ENCODE peak calls at places on chromosome 19, in five cellular contexts. C, V, G, E and U are unnamed samples.

GRCh38 chr19:30253581-30253996 is 118.6 kb upstream of the ZNF536 start:
- DNase-seq in C (no peak), V (no peak), G (no peak), E (no peak), U (no peak)

GRCh38 chr19:7515471-7516226 is at the start of gene ZNF358:
- DNase-seq in C (peak; percentile 53), V (peak; percentile 85), G (peak; percentile 19), E (peak; percentile 82), U (peak; percentile 79)

GRCh38 chr19:21608571-21608970 is 103.2 kb downstream of the ZNF429 start:
- DNase-seq in C (no peak), V (no peak), G (no peak), E (no peak), U (peak; percentile 31)

GRCh38 chr19:31770220-31770619 is 421.0 kb upstream of the TSHZ3 start:
- DNase-seq in C (no peak), V (no peak), G (no peak), E (no peak), U (no peak)

GRCh38 chr19:58538257-58539168 is 5.4 kb upstream of the TRIM28 start:
- DNase-seq in C (no peak), V (peak; percentile 60), G (no peak), E (no peak), U (peak; percentile 61)

GRCh38 chr19:50479761-50480251 is 3.2 kb upstream of the GARIN5A start:
- DNase-seq in C (no peak), V (no peak), G (no peak), E (no peak), U (no peak)

GRCh38 chr19:28429356-28429755 is 783.6 kb downstream of the UQCRFS1 start:
- DNase-seq in C (no peak), V (no peak), G (no peak), E (no peak), U (no peak)

GRCh38 chr19:38304352-38304865 is 358 bp downstream of the C19orf33 start:
- DNase-seq in C (no peak), V (no peak), G (no peak), E (no peak), U (no peak)

GRCh38 chr19:51318687-51319675 is 7.5 kb downstream of the IGLON5 start:
- DNase-seq in C (no peak), V (no peak), G (no peak), E (no peak), U (no peak)

GRCh38 chr19:7676854-7677253 is at the start of gene MCEMP1:
- DNase-seq in C (no peak), V (peak; percentile 82), G (no peak), E (no peak), U (no peak)

GRCh38 chr19:51365211-51366049 is 758 bp downstream of the ETFB start:
- DNase-seq in C (no peak), V (no peak), G (no peak), E (peak; percentile 55), U (peak; percentile 53)

GRCh38 chr19:55080121-55080914 is 4.6 kb downstream of the EPS8L1 start:
- DNase-seq in C (no peak), V (peak; percentile 87), G (no peak), E (peak; percentile 66), U (peak; percentile 94)

GRCh38 chr19:19260417-19260816 is 12.7 kb downstream of the TM6SF2 start:
- DNase-seq in C (no peak), V (no peak), G (no peak), E (no peak), U (no peak)

GRCh38 chr19:20969498-20969897 is 46.4 kb downstream of the ZNF85 start:
- DNase-seq in C (no peak), V (no peak), G (no peak), E (no peak), U (no peak)

GRCh38 chr19:52896431-52897148 is 845 bp downstream of the ZNF320 start:
- DNase-seq in C (no peak), V (peak; percentile 53), G (no peak), E (peak; percentile 46), U (peak; percentile 82)

GRCh38 chr19:3190921-3191805 is 5.4 kb downstream of the NCLN start:
- DNase-seq in C (no peak), V (no peak), G (no peak), E (peak; percentile 17), U (no peak)

GRCh38 chr19:22625266-22626035 is 8.7 kb upstream of the ZNF492 start:
- DNase-seq in C (no peak), V (no peak), G (no peak), E (no peak), U (no peak)

GRCh38 chr19:35135389-35135909 is 590 bp upstream of the LGI4 start:
- DNase-seq in C (peak; percentile 64), V (peak; percentile 83), G (no peak), E (peak; percentile 78), U (peak; percentile 84)

GRCh38 chr19:8324186-8325050 is 3.1 kb downstream of the RPS28 start:
- DNase-seq in C (peak; percentile 21), V (no peak), G (no peak), E (peak; percentile 40), U (no peak)

GRCh38 chr19:29287061-29287460 is 74.1 kb upstream of the UQCRFS1 start:
- DNase-seq in C (no peak), V (no peak), G (no peak), E (no peak), U (no peak)

GRCh38 chr19:2043269-2043641 is 7.8 kb downstream of the MKNK2 start:
- DNase-seq in C (no peak), V (peak; percentile 46), G (no peak), E (no peak), U (no peak)

GRCh38 chr19:839146-839872 is 1.5 kb upstream of the PRTN3 start:
- DNase-seq in C (no peak), V (no peak), G (no peak), E (no peak), U (no peak)

GRCh38 chr19:491146-491741 is 5.0 kb upstream of the MADCAM1 start:
- DNase-seq in C (no peak), V (no peak), G (no peak), E (no peak), U (no peak)

GRCh38 chr19:19618384-19619051 is at the start of gene PBX4:
- DNase-seq in C (peak; percentile 66), V (peak; percentile 98), G (peak; percentile 56), E (peak; percentile 89), U (peak; percentile 97)

GRCh38 chr19:35144600-35145436 is 1.8 kb downstream of the FXYD7 start:
- DNase-seq in C (no peak), V (no peak), G (no peak), E (no peak), U (peak; percentile 89)

GRCh38 chr19:32819415-32820400 is 49.9 kb downstream of the SLC7A9 start:
- DNase-seq in C (no peak), V (no peak), G (no peak), E (no peak), U (no peak)

GRCh38 chr19:47512183-47512947 is 2.5 kb downstream of the NAPA start:
- DNase-seq in C (no peak), V (peak; percentile 65), G (no peak), E (no peak), U (peak; percentile 87)

GRCh38 chr19:1843116-1843515 is 5.2 kb downstream of the REXO1 start:
- DNase-seq in C (no peak), V (no peak), G (no peak), E (no peak), U (no peak)

GRCh38 chr19:3606174-3606689 is 443 bp downstream of the TBXA2R start:
- DNase-seq in C (peak; percentile 62), V (peak; percentile 59), G (no peak), E (no peak), U (peak; percentile 79)

GRCh38 chr19:43429395-43429794 is 14.7 kb downstream of the TEX101 start:
- DNase-seq in C (no peak), V (no peak), G (no peak), E (no peak), U (no peak)
- H3K27me3 ChIP-seq in C (no peaks in the 10 kb centered on the region), V (no peaks in the 10 kb centered on the region), G (no peaks in the 10 kb centered on the region), E (no peaks in the 10 kb centered on the region), U (no peaks in the 10 kb centered on the region)

DNA sequence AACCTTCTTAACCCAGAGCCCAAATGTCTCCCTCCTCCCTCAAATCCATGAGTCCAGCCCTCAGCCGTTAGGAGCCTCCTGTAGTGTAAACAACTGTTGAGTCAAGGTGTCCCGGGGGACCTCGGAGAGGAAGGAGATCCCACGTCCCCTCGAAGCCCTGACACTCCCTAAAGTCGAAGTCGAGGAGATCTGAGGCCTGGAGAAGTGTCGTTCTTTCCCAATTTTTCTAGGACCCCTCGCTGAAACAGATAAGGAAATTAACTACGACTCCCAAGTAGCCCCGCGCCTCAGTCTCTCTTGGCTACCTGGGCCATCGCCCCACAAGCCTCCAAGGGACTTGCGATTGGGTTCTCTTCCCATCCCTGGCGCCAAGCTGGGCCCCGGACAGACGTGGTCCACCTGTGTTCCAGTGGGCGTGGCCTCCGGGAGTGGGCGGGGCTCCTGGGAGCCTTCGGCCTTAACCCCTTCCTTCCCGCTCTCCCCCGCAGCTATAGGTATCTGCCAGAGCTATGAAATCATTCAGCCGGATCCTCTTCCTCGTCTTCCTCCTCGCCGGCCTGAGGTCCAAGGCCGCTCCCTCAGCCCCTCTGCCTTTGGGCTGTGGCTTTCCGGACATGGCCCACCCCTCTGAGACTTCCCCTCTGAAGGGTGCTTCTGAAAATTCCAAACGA is 869 bp downstream of the GFY start:
- DNase-seq in C (no peak), V (no peak), G (no peak), E (no peak), U (no peak)
- H3K4me1 ChIP-seq in C (peaks cover 3% of the 10 kb centered on the region), V (peaks cover 34% of the 10 kb centered on the region), G (peaks cover 30% of the 10 kb centered on the region), E (peaks cover 27% of the 10 kb centered on the region), U (peaks cover 8% of the 10 kb centered on the region)

GRCh38 chr19:12646551-12646950 is 20.0 kb downstream of the MAN2B1 start:
- DNase-seq in C (no peak), V (no peak), G (no peak), E (no peak), U (no peak)

GRCh38 chr19:12649941-12650340 is 16.6 kb downstream of the MAN2B1 start:
- DNase-seq in C (no peak), V (peak; percentile 24), G (no peak), E (no peak), U (no peak)

GRCh38 chr19:12647490-12648071 is 19.0 kb downstream of the MAN2B1 start:
- DNase-seq in C (no peak), V (peak; percentile 79), G (no peak), E (peak; percentile 77), U (peak; percentile 87)

GRCh38 chr19:12647047-12647446 is 19.5 kb downstream of the MAN2B1 start:
- DNase-seq in C (no peak), V (no peak), G (no peak), E (no peak), U (no peak)

DNA sequence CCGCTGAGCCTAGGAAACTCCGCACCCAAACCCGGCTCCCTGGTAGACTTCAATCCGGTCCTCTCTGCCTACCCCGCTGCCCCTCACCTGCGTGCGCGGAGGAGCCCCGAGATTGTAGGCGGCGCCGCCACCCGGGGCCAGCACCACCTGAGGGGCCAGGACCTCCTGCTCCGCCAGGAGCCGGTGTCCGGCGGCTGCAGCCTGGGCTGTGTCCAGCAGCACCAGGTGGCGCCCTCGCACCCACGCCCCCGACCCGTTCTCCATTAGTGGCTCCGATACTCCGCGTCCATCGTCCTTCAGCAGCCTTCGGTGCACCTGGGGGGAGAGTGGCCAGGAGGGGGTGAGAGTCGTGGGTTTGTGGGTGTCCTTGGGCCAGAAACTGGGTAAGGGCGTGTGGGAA is 18.5 kb downstream of the MAN2B1 start:
- DNase-seq in C (no peak), V (no peak), G (no peak), E (no peak), U (peak; percentile 28)
- TF ChIP-seq CTCF in C (no peak), V (peak; percentile 15), G (no peak), E (peak; percentile 13), U (no peak)

DNA sequence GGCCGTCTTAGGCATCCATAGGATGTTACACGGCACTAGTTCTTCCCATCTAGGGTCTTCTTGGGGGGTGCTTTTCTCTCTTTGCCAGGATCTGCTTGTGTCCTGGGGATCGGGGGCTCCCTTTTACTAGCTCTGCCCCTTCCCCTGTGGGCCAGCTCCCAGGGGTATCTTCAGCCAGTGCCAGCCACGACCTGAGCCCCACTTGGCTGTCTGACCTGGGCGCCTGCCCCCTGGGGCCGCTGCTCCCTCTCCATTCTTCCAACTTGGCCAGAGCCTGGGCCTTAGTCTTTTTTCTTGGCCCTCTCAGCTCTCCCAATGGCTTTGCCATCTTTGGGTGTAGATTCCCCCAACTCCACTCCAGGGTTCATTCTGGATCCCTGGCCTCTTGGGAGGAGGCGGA is 3.1 kb downstream of the PRKACA start:
- DNase-seq in C (no peak), V (no peak), G (no peak), E (no peak), U (no peak)
- H3K27me3 ChIP-seq in C (no peaks in the 10 kb centered on the region), V (no peaks in the 10 kb centered on the region), G (no peaks in the 10 kb centered on the region), E (no peaks in the 10 kb centered on the region), U (no peaks in the 10 kb centered on the region)